ENCODE peak calls at places on chromosomes 4 and X, in ten cellular contexts. N is cardiac fibroblast; Q is stimulated activated naive CD8-positive, alpha-beta T cell treated with anti-CD3 and anti-CD28 coated beads, Interleukin-15, Interleukin-2, amounts not matched to agents 100 U/mL and 50 U/mL, for 24 hours; D is colonic mucosa; O is anterior cingulate cortex; J is HCEC 1CT; S is GM13976; A is ELR; M is foreskin fibroblast; B is stimulated activated CD4-positive, alpha-beta T cell treated with anti-CD3 and anti-CD28 coated beads, Interleukin-4, amount 100 ng/mL, for 4 hours. H is an unnamed sample.

GRCh38 chr4:5500165-5500564 is 208.2 kb downstream of the EVC2 start:
- DNase-seq in N (no peak), Q (no peak), D (no peak), O (no peak), J (peak), S (no peak), A (peak), M (peak), B (no peak), H (peak)

GRCh38 chr4:78864405-78865024 is 74.7 kb downstream of the PAQR3 start:
- DNase-seq in N (peak), Q (no peak), D (no peak), O (no peak), J (peak), S (peak), A (peak), M (peak), B (no peak), H (peak)

GRCh38 chr4:61462451-61463326 is 262.6 kb downstream of the ADGRL3 start:
- DNase-seq in N (peak), Q (no peak), D (no peak), O (no peak), J (peak), S (no peak), A (peak), M (peak), B (no peak), H (peak)

GRCh38 chr4:85024671-85025070 is 58.2 kb upstream of the WDFY3 start:
- DNase-seq in N (no peak), Q (no peak), D (no peak), O (no peak), J (no peak), S (no peak), A (no peak), M (no peak), B (no peak), H (no peak)

GRCh38 chr4:139961344-139961948 is 192.5 kb downstream of the MAML3 start:
- DNase-seq in N (no peak), Q (no peak), D (no peak), O (no peak), J (peak), S (no peak), A (peak), M (no peak), B (no peak), H (no peak)

GRCh38 chrX:129158505-129158904 is 364.8 kb downstream of the SMARCA1 start:
- DNase-seq in N (no peak), Q (no peak), D (no peak), O (no peak), J (no peak), S (no peak), A (no peak), M (no peak), B (no peak), H (no peak)

GRCh38 chr4:151014521-151015457 is at the start of gene LRBA:
- DNase-seq in N (peak), Q (peak), D (peak), O (peak), J (peak), S (peak), A (peak), M (peak), B (peak), H (peak)

GRCh38 chr4:104969394-104970066 is 177.1 kb upstream of the TET2 start:
- DNase-seq in N (no peak), Q (no peak), D (no peak), O (no peak), J (no peak), S (no peak), A (no peak), M (no peak), B (no peak), H (no peak)

GRCh38 chr4:118872181-118872580 is 16.5 kb upstream of the SYNPO2 start:
- DNase-seq in N (no peak), Q (no peak), D (no peak), O (no peak), J (no peak), S (no peak), A (no peak), M (no peak), B (no peak), H (no peak)

GRCh38 chr4:124745988-124746801 is 33.7 kb upstream of the ANKRD50 start:
- DNase-seq in N (peak), Q (no peak), D (no peak), O (no peak), J (no peak), S (no peak), A (no peak), M (peak), B (no peak), H (peak)

GRCh38 chr4:110059556-110060191 is 138.7 kb downstream of the ELOVL6 start:
- DNase-seq in N (peak), Q (no peak), D (peak), O (no peak), J (peak), S (peak), A (peak), M (peak), B (no peak), H (peak)

GRCh38 chrX:10326578-10326977 is 169.8 kb downstream of the CLCN4 start:
- DNase-seq in N (peak), Q (no peak), D (no peak), O (no peak), J (peak), S (no peak), A (peak), M (peak), B (no peak), H (peak)

GRCh38 chr4:168797738-168798375 is 212.2 kb downstream of the CBR4 start:
- DNase-seq in N (no peak), Q (no peak), D (no peak), O (no peak), J (no peak), S (no peak), A (no peak), M (no peak), B (no peak), H (peak)

GRCh38 chr4:27360651-27361347 is 500.2 kb downstream of the STIM2 start:
- DNase-seq in N (peak), Q (no peak), D (no peak), O (no peak), J (no peak), S (no peak), A (peak), M (peak), B (no peak), H (peak)

GRCh38 chr4:185244763-185245162 is 35.4 kb downstream of the SNX25 start:
- DNase-seq in N (no peak), Q (no peak), D (no peak), O (no peak), J (no peak), S (no peak), A (no peak), M (no peak), B (no peak), H (no peak)

GRCh38 chr4:1375051-1375721 is 28.2 kb downstream of the UVSSA start:
- DNase-seq in N (no peak), Q (no peak), D (no peak), O (no peak), J (no peak), S (no peak), A (no peak), M (no peak), B (no peak), H (no peak)

GRCh38 chr4:8269535-8270417 is at the start of gene HTRA3:
- DNase-seq in N (peak), Q (no peak), D (no peak), O (no peak), J (no peak), S (no peak), A (peak), M (peak), B (no peak), H (peak)

GRCh38 chr4:123546123-123546654 is 149.6 kb downstream of the SPRY1 start:
- DNase-seq in N (no peak), Q (no peak), D (peak), O (no peak), J (no peak), S (no peak), A (no peak), M (peak), B (no peak), H (no peak)

GRCh38 chr4:23635468-23635867 is 254.4 kb downstream of the PPARGC1A start:
- DNase-seq in N (no peak), Q (no peak), D (no peak), O (no peak), J (no peak), S (no peak), A (no peak), M (no peak), B (no peak), H (no peak)

GRCh38 chr4:130077275-130077674 is 981.3 kb downstream of the C4orf33 start:
- DNase-seq in N (no peak), Q (no peak), D (no peak), O (no peak), J (peak), S (no peak), A (peak), M (no peak), B (no peak), H (no peak)

GRCh38 chr4:74181225-74181624 is 23.3 kb downstream of the MTHFD2L start:
- DNase-seq in N (peak), Q (no peak), D (no peak), O (no peak), J (peak), S (no peak), A (peak), M (no peak), B (no peak), H (peak)

GRCh38 chr4:742742-743311 is 37.2 kb downstream of the PCGF3 start:
- DNase-seq in N (peak), Q (peak), D (peak), O (no peak), J (peak), S (peak), A (peak), M (peak), B (peak), H (peak)

GRCh38 chr4:25663778-25664177 is 8.1 kb downstream of the SLC34A2 start:
- DNase-seq in N (no peak), Q (no peak), D (no peak), O (no peak), J (no peak), S (no peak), A (no peak), M (no peak), B (no peak), H (no peak)

GRCh38 chr4:3408793-3409330 is 32.9 kb upstream of the HGFAC start:
- DNase-seq in N (no peak), Q (no peak), D (no peak), O (no peak), J (no peak), S (no peak), A (no peak), M (no peak), B (no peak), H (no peak)

GRCh38 chr4:173362666-173363065 is 8.1 kb upstream of the SAP30 start:
- DNase-seq in N (no peak), Q (no peak), D (no peak), O (no peak), J (no peak), S (no peak), A (no peak), M (no peak), B (no peak), H (no peak)